ENCODE peak calls at places on chromosomes 6 and 20, in four cellular contexts. E is heart right ventricle; B is HT1080; Z is stimulated activated CD8-positive, alpha-beta memory T cell treated with anti-CD3 and anti-CD28 coated beads, Interleukin-2, amount 100 ng/mL, for 1 hour. V is an unnamed sample.

GRCh38 chr6:112571486-112571885 is 224.4 kb downstream of the RFPL4B start:
- DNase-seq in E (peak), B (no peak), Z (no peak), V (peak)

GRCh38 chr20:57953638-57954037 is 243.8 kb upstream of the PMEPA1 start:
- DNase-seq in E (no peak), B (peak), Z (no peak), V (no peak)

GRCh38 chr20:2234788-2235187 is 61.0 kb upstream of the TGM3 start:
- DNase-seq in E (no peak), B (no peak), Z (no peak), V (no peak)

GRCh38 chr6:154928325-154928922 is 66.7 kb upstream of the TIAM2 start:
- DNase-seq in E (peak), B (peak), Z (peak), V (no peak)

GRCh38 chr6:10558575-10558974 is 37.4 kb downstream of the GCNT2 start:
- DNase-seq in E (peak), B (no peak), Z (no peak), V (no peak)

GRCh38 chr20:37796121-37796520 is 102.3 kb downstream of the CTNNBL1 start:
- DNase-seq in E (no peak), B (no peak), Z (no peak), V (no peak)

GRCh38 chr6:113120577-113121285 is 736.4 kb upstream of the MARCKS start:
- DNase-seq in E (no peak), B (peak), Z (no peak), V (no peak)

GRCh38 chr6:154478691-154479090 is 31.8 kb downstream of the CNKSR3 start:
- DNase-seq in E (no peak), B (no peak), Z (no peak), V (no peak)

GRCh38 chr20:63277466-63278272 is 5.1 kb downstream of the ARFGAP1 start:
- DNase-seq in E (no peak), B (no peak), Z (no peak), V (peak)

GRCh38 chr6:26554669-26555504 is 16.7 kb downstream of the HMGN4 start:
- DNase-seq in E (no peak), B (peak), Z (no peak), V (no peak)

GRCh38 chr6:169976301-169977081 is 225.1 kb downstream of the ERMARD start:
- DNase-seq in E (no peak), B (peak), Z (no peak), V (peak)

GRCh38 chr6:2109796-2110195 is 135.6 kb downstream of the GMDS start:
- DNase-seq in E (no peak), B (no peak), Z (no peak), V (no peak)

GRCh38 chr6:141464490-141464889 is 668.2 kb upstream of the GJE1 start:
- DNase-seq in E (peak), B (no peak), Z (no peak), V (no peak)

GRCh38 chr6:31525932-31526591 is 2.7 kb upstream of the MCCD1 start:
- DNase-seq in E (no peak), B (peak), Z (no peak), V (no peak)